ENCODE peak calls at places on chromosomes 11 and 22, in five cellular contexts. F is A549, N is K562, S is transverse colon, G is sigmoid colon. Q is an unnamed sample.

GRCh38 chr22:33656808-33657628 is 263.3 kb downstream of the LARGE1 start:
- DNase-seq in N (no peak), F (no peak), G (no peak), S (no peak), Q (no peak)

GRCh38 chr11:128695539-128696221 is 1.8 kb downstream of the FLI1 start:
- DNase-seq in F (no peak), N (no peak), G (peak), S (peak), Q (peak)

GRCh38 chr11:86197448-86197847 is 47.1 kb upstream of the EED start:
- DNase-seq in F (no peak), N (no peak), G (no peak), S (no peak), Q (no peak)

GRCh38 chr22:19824197-19825015 is 30.3 kb downstream of the GNB1L start:
- DNase-seq in N (no peak), S (no peak), F (no peak), G (peak), Q (no peak)

GRCh38 chr11:3375552-3375951 is 3.4 kb downstream of the ZNF195 start:
- DNase-seq in G (no peak), F (no peak), S (no peak), N (no peak), Q (no peak)

GRCh38 chr11:66489636-66490035 is 9.4 kb downstream of the DPP3 start:
- DNase-seq in N (no peak), F (no peak), S (no peak), G (no peak), Q (no peak)

GRCh38 chr11:1949302-1949701 is 2.2 kb downstream of the MRPL23 start:
- DNase-seq in G (peak), N (no peak), F (no peak), S (no peak), Q (no peak)

GRCh38 chr11:3905080-3905953 is 49.9 kb downstream of the STIM1 start:
- DNase-seq in N (peak), F (peak), S (peak), G (no peak), Q (no peak)

GRCh38 chr11:35318977-35319925 is 100.1 kb downstream of the SLC1A2 start:
- DNase-seq in F (no peak), N (no peak), G (no peak), S (no peak), Q (no peak)

GRCh38 chr22:17230239-17230638 is 11.0 kb upstream of the ADA2 start:
- DNase-seq in S (no peak), F (no peak), N (no peak), G (no peak), Q (no peak)

GRCh38 chr11:117239295-117239694 is 6.8 kb downstream of the RNF214 start:
- DNase-seq in G (no peak), S (no peak), F (peak), N (no peak), Q (no peak)

GRCh38 chr11:12008790-12009616 is 577 bp upstream of the DKK3 start:
- DNase-seq in N (peak), G (peak), S (peak), F (peak), Q (no peak)

GRCh38 chr11:15258433-15259350 is 144.0 kb downstream of the INSC start:
- DNase-seq in G (no peak), F (peak), N (no peak), S (no peak), Q (no peak)

GRCh38 chr22:37804502-37804885 is 3.2 kb upstream of the GCAT start:
- DNase-seq in G (no peak), S (no peak), F (no peak), N (no peak), Q (no peak)

GRCh38 chr11:86587559-86588193 is 84.7 kb downstream of the ME3 start:
- DNase-seq in G (no peak), N (no peak), F (no peak), S (no peak), Q (no peak)

GRCh38 chr11:119702261-119702591 is 26.8 kb downstream of the NECTIN1 start:
- DNase-seq in N (no peak), G (no peak), S (no peak), F (no peak), Q (no peak)

GRCh38 chr11:14425621-14426020 is 66.6 kb upstream of the RRAS2 start:
- DNase-seq in N (no peak), S (no peak), G (no peak), F (no peak), Q (no peak)

GRCh38 chr11:113623114-113623513 is 83.0 kb downstream of the TMPRSS5 start:
- DNase-seq in S (no peak), F (no peak), N (no peak), G (no peak), Q (no peak)

GRCh38 chr11:7524831-7525230 is 11.0 kb downstream of the PPFIBP2 start:
- DNase-seq in S (peak), F (no peak), N (no peak), G (no peak), Q (no peak)

GRCh38 chr22:18999416-18999815 is 63.3 kb upstream of the PRODH start:
- DNase-seq in G (no peak), F (no peak), N (no peak), S (no peak), Q (no peak)

GRCh38 chr11:14905104-14906033 is 13.3 kb upstream of the CYP2R1 start:
- DNase-seq in S (peak), F (peak), G (peak), N (no peak), Q (peak)

GRCh38 chr11:2089536-2090165 is 49.5 kb downstream of the IGF2 start:
- DNase-seq in S (no peak), F (peak), G (peak), N (peak), Q (no peak)

GRCh38 chr11:126185200-126186030 is 26.0 kb downstream of the RPUSD4 start:
- DNase-seq in S (no peak), N (no peak), F (no peak), G (no peak), Q (no peak)

GRCh38 chr11:72684236-72684912 is 10.2 kb upstream of the PDE2A start:
- DNase-seq in F (peak), G (peak), S (peak), N (peak), Q (peak)

GRCh38 chr11:36056160-36056751 is 112.4 kb downstream of the LDLRAD3 start:
- DNase-seq in G (no peak), S (no peak), F (peak), N (peak), Q (no peak)

GRCh38 chr11:103659138-103659734 is 377.2 kb upstream of the DDI1 start:
- DNase-seq in N (no peak), F (no peak), G (no peak), S (no peak), Q (no peak)

GRCh38 chr22:46770151-46770641 is 7.7 kb downstream of the TBC1D22A start:
- DNase-seq in N (no peak), S (no peak), F (no peak), G (no peak), Q (no peak)

GRCh38 chr11:69034123-69034522 is 14.6 kb upstream of the TPCN2 start:
- DNase-seq in N (no peak), S (no peak), F (no peak), G (no peak), Q (no peak)

GRCh38 chr22:49331878-49332277 is 495.8 kb downstream of the BRD1 start:
- DNase-seq in N (no peak), F (no peak), G (no peak), S (peak), Q (no peak)

GRCh38 chr11:9379046-9379445 is 5.4 kb upstream of the IPO7 start:
- DNase-seq in N (no peak), S (no peak), F (no peak), G (no peak), Q (no peak)

DNA sequence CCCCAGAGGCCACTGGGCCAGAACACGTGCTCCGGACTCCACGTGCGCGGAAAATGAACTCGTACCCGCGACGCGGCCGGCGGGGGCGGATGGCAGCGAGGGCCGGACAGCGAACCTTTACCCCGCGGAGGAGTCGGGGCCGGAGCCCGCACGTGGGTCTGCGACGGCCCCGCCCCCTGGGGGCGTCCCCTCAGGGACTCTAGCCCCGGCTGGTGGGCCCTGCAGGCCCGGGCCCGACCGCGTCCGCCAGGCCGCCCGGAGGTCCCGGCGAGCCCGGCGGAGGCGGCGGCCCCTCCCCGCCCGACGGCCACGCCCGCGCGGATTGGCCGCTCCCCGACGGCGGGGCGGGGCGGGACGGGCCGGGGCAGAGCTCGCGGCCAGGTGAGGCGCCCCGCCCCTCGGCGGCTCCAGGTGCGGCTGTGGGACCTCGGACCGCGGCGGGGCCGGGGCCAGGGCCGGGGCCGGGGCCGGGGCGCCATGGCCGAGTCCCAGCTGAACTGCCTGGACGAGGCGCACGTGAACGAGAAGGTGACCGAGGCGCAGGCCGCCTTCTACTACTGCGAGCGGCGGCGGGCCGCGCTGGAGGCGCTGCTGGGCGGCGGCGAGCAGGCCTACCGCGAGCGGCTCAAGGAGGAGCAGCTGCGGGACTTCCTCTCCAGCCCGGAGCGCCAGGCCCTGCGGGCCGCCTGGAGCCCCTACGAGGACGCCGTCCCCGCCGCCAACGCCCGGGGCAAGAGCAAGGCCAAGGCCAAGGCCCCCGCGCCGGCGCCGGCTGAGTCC is at the start of gene FAM83F:
- DNase-seq in G (no peak), N (no peak), F (no peak), S (peak), Q (no peak)
- H3K4me3 ChIP-seq in G (no peak), N (no peak), F (no peak), S (peak), Q (peak)

DNA sequence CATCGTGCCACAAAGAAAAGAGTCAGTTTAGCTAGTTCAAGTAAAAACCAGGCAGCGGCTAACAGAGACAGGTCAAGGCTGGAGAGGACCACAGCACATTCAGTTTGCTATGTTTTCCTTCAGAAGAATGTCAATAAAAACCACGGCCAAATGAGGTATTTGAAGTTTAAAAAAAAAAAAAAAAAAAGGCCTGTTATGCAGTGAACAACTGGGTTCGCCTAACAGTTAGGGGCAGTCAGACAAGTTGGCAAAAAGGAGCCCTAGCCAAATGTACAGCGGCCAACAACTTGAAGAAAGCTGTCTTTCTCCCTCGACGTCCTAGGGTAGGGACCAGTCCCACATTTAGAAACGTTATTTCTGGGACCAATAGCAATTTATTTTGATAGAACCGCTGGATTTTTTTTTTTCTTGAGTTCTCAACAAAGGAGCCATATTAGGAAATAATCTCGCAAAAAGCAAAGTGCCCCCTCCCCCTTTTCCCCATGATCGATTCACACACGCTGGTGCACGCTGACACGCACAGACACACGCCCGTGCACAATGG is 237.8 kb downstream of the TTC28 start:
- DNase-seq in F (no peak), N (no peak), G (no peak), S (no peak), Q (no peak)
- TF ChIP-seq EP300 in F (no peak), N (no peak), G (no peak), S (no peak), Q (no peak)

DNA sequence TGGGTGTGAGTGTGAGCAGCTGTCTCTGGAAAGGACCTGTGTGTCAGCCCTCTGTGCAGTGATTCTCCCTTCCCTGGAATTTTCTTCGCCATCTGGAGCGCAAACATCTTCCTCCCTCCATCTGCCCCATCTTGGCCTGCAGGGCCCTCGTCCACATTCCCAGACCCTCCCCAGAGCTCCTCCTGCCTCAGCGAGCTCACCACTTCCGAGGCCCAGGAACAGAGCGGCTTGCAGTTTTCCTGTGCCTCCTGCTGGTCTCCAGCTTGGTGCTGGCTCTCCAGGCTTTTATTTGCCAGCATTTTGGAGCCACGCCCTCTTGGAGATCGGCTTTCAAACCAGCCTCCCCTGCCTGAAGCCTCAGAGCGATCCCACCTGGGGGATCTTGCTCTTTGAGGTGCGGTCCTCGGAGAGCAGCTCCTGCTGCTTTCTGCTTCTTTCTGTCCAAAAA is at the start of gene GPHA2:
- DNase-seq in N (no peak), F (no peak), S (no peak), G (no peak), Q (no peak)
- TF ChIP-seq CTCF in N (no peak), F (no peak), S (no peak), G (no peak), Q (no peak)

DNA sequence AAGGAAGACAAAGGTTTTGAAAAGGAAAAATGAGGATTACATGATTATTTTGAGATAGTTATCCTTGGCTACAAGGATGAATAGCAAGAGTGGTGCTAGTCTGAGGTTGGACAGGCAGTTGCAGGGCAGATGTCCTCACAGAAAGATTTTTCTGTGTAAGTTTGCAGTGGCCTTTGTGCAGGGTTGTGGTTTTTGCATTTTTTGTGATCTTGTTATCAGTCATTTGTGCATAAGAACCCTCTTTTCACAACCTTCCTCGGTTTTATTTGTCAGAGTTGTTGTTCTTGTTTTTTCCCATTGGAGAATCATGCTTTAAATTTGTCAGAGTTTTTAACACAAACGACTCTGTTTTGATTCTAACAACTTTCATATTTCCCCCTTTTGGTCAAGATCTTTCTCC is 1.4 kb downstream of the CCDC134 start:
- DNase-seq in G (no peak), N (no peak), F (no peak), S (no peak), Q (no peak)
- H3K4me3 ChIP-seq in G (no peak), N (peak), F (peak), S (no peak), Q (no peak)

GRCh38 chr11:129999407-129999806 is 3.2 kb downstream of the PRDM10 start:
- DNase-seq in N (no peak), S (no peak), G (no peak), F (no peak), Q (no peak)
- TF ChIP-seq EP300 in N (no peak), S (no peak), G (no peak), F (no peak), Q (no peak)